ENCODE peak calls at places on chromosomes 4 and X, in nine cellular contexts. P is AG09309; X is T follicular helper cell; I is T47D; B is glomerular endothelial cell; Q is GM04503; G is heart right ventricle; N is progenitor cell of endocrine pancreas; A is naive thymus-derived CD4-positive, alpha-beta T cell. F is an unnamed sample.

GRCh38 chr4:172996571-172997216 is 171.9 kb upstream of the GALNT7 start:
- DNase-seq in B (no peak), N (no peak), P (no peak), G (no peak), A (no peak), I (no peak), Q (no peak), X (no peak), F (no peak)

GRCh38 chr4:119797238-119797894 is 168.8 kb upstream of the PDE5A start:
- DNase-seq in P (no peak), N (no peak), I (no peak), G (no peak), A (no peak), X (no peak), Q (no peak), B (no peak), F (no peak)

GRCh38 chrX:46686003-46686645 is 72.8 kb downstream of the SLC9A7 start:
- DNase-seq in P (no peak), B (no peak), G (no peak), N (no peak), Q (no peak), X (peak; percentile 15), I (peak; percentile 42), A (peak; percentile 15), F (no peak)

GRCh38 chr4:34193451-34194154 is 2050.7 kb downstream of the ARAP2 start:
- DNase-seq in B (no peak), G (no peak), Q (no peak), I (no peak), A (no peak), P (no peak), X (no peak), N (no peak), F (no peak)

GRCh38 chr4:176792348-176793059 is at the start of gene VEGFC:
- DNase-seq in X (no peak), G (peak; percentile 64), A (no peak), Q (no peak), I (peak; percentile 70), N (peak; percentile 37), P (no peak), B (no peak), F (peak; percentile 9)

GRCh38 chrX:38561951-38562719 is 793 bp downstream of the TSPAN7 start:
- DNase-seq in X (no peak), G (peak; percentile 21), N (peak; percentile 12), I (no peak), B (no peak), Q (no peak), P (no peak), A (peak; percentile 4), F (no peak)

GRCh38 chrX:96436105-96436504 is 248.5 kb upstream of the DIAPH2 start:
- DNase-seq in N (no peak), A (no peak), P (peak; percentile 27), Q (peak; percentile 60), X (no peak), G (no peak), B (no peak), I (no peak), F (no peak)

GRCh38 chrX:56231706-56232105 is 450 bp upstream of the KLF8 start:
- DNase-seq in I (no peak), X (no peak), B (no peak), G (no peak), P (no peak), A (no peak), Q (no peak), N (no peak), F (no peak)

GRCh38 chrX:24231169-24231568 is 81.6 kb downstream of the ZFX start:
- DNase-seq in A (no peak), N (no peak), Q (peak; percentile 64), B (peak; percentile 22), G (no peak), I (peak; percentile 7), X (no peak), P (peak; percentile 71), F (no peak)

GRCh38 chrX:81857192-81857591 is 655.3 kb downstream of the SH3BGRL start:
- DNase-seq in G (no peak), N (no peak), I (no peak), X (no peak), P (no peak), Q (no peak), A (no peak), B (no peak), F (no peak)

GRCh38 chr4:10158355-10158942 is 41.9 kb upstream of the WDR1 start:
- DNase-seq in B (no peak), A (peak; percentile 21), Q (no peak), N (no peak), I (no peak), G (no peak), P (no peak), X (no peak), F (no peak)

GRCh38 chrX:27964432-27964831 is 16.8 kb downstream of the DCAF8L1 start:
- DNase-seq in I (no peak), X (no peak), Q (no peak), P (no peak), B (no peak), N (no peak), G (no peak), A (no peak), F (no peak)

GRCh38 chr4:74104145-74104544 is 5.2 kb upstream of the CXCL2 start:
- DNase-seq in I (no peak), N (no peak), X (no peak), Q (no peak), P (no peak), A (no peak), G (no peak), B (no peak), F (no peak)

GRCh38 chrX:104270916-104271512 is 16.3 kb upstream of the ESX1 start:
- DNase-seq in I (peak; percentile 74), Q (no peak), B (peak; percentile 9), A (no peak), G (peak; percentile 23), P (no peak), X (no peak), N (no peak), F (no peak)

GRCh38 chr4:26568446-26568994 is 15.4 kb upstream of the TBC1D19 start:
- DNase-seq in N (no peak), A (no peak), Q (peak; percentile 96), X (no peak), B (peak; percentile 62), G (no peak), P (peak; percentile 92), I (no peak), F (no peak)

GRCh38 chr4:36399762-36400353 is 118.4 kb downstream of the DTHD1 start:
- DNase-seq in Q (no peak), N (no peak), G (no peak), A (peak; percentile 50), B (no peak), P (no peak), I (peak; percentile 30), X (peak; percentile 25), F (peak; percentile 52)

GRCh38 chrX:53659039-53659438 is 27.5 kb downstream of the HUWE1 start:
- DNase-seq in Q (no peak), G (no peak), A (no peak), N (no peak), B (no peak), P (no peak), I (no peak), X (no peak), F (no peak)

GRCh38 chrX:46957299-46957698 is 45.1 kb downstream of the JADE3 start:
- DNase-seq in I (no peak), Q (no peak), A (no peak), G (no peak), X (no peak), B (no peak), P (no peak), N (no peak), F (no peak)

GRCh38 chrX:2694868-2695267 is 3.8 kb downstream of the CD99 start:
- DNase-seq in P (no peak), G (no peak), Q (no peak), B (no peak), A (no peak), X (no peak), I (no peak), N (no peak), F (no peak)

GRCh38 chr4:133996431-133997121 is 205.0 kb downstream of the PABPC4L start:
- DNase-seq in G (no peak), X (no peak), A (no peak), B (no peak), N (no peak), Q (no peak), I (no peak), P (no peak), F (no peak)

GRCh38 chr4:151931563-151931962 is 170.8 kb upstream of the GATB start:
- DNase-seq in A (no peak), X (no peak), I (peak; percentile 48), N (no peak), B (no peak), P (no peak), G (no peak), Q (no peak), F (no peak)

GRCh38 chrX:38110231-38110630 is 103.9 kb downstream of the SYTL5 start:
- DNase-seq in G (no peak), X (no peak), N (no peak), B (no peak), P (no peak), Q (no peak), A (no peak), I (no peak), F (no peak)

GRCh38 chr4:100146756-100147155 is 43.5 kb downstream of the DDIT4L start:
- DNase-seq in P (no peak), B (no peak), X (no peak), Q (no peak), N (no peak), A (no peak), G (no peak), I (no peak), F (no peak)

GRCh38 chrX:68699960-68700746 is 52.7 kb downstream of the STARD8 start:
- DNase-seq in G (no peak), I (no peak), N (no peak), Q (no peak), B (no peak), X (no peak), P (peak; percentile 24), A (no peak), F (no peak)

GRCh38 chr4:173185832-173186545 is 17.4 kb downstream of the GALNT7 start:
- DNase-seq in Q (no peak), P (no peak), X (no peak), B (no peak), I (no peak), A (no peak), N (no peak), G (no peak), F (no peak)

GRCh38 chr4:7343950-7344349 is 90.8 kb downstream of the PSAPL1 start:
- DNase-seq in B (no peak), I (no peak), A (no peak), Q (no peak), G (no peak), X (no peak), N (no peak), P (no peak), F (no peak)

GRCh38 chrX:119690921-119691716 is 1.8 kb downstream of the SEPTIN6 start:
- DNase-seq in G (no peak), A (no peak), N (no peak), B (no peak), P (no peak), X (peak; percentile 56), I (no peak), Q (no peak), F (peak; percentile 90)

GRCh38 chr4:185242749-185243533 is 33.5 kb downstream of the SNX25 start:
- DNase-seq in G (no peak), N (no peak), I (no peak), P (no peak), A (no peak), Q (no peak), B (no peak), X (no peak), F (no peak)

GRCh38 chr4:53885668-53886067 is 178.7 kb downstream of the CHIC2 start:
- DNase-seq in P (no peak), B (no peak), N (no peak), A (no peak), G (peak; percentile 59), X (no peak), Q (no peak), I (no peak), F (no peak)

GRCh38 chr4:110826656-110827055 is 203.8 kb upstream of the PITX2 start:
- DNase-seq in I (no peak), B (no peak), A (no peak), P (no peak), Q (no peak), G (no peak), X (no peak), N (no peak), F (no peak)

GRCh38 chrX:63918611-63919010 is 133.6 kb upstream of the ARHGEF9 start:
- DNase-seq in B (no peak), G (no peak), X (no peak), A (no peak), I (peak; percentile 13), Q (no peak), N (no peak), P (no peak), F (no peak)